ENCODE peak calls at places on chromosomes 13 and 19, in six cellular contexts. J is mesendoderm, K is IMR-90, O is trophoblast cell, R is mesenchymal stem cell, W is H9. D is an unnamed sample.

GRCh38 chr19:9456018-9456689 is 20.8 kb upstream of the ZNF266 start:
- DNase-seq in J (no peak), O (no peak), W (no peak), R (no peak), K (no peak), D (no peak)

GRCh38 chr13:53782400-53783030 is 753.9 kb downstream of the OLFM4 start:
- DNase-seq in O (peak; percentile 2), W (peak; percentile 33), R (peak; percentile 50), K (peak; percentile 17), J (peak; percentile 75), D (peak; percentile 63)

GRCh38 chr13:33312150-33312908 is 26.8 kb upstream of the STARD13 start:
- DNase-seq in R (peak; percentile 28), K (peak; percentile 37), J (peak; percentile 56), W (no peak), O (no peak), D (no peak)

GRCh38 chr19:52742516-52742915 is 7.7 kb upstream of the ZNF611 start:
- DNase-seq in R (no peak), W (no peak), O (peak; percentile 60), J (no peak), K (no peak), D (no peak)

GRCh38 chr13:111323950-111324651 is 3.7 kb downstream of the TEX29 start:
- DNase-seq in K (peak; percentile 5), W (peak; percentile 25), J (no peak), R (no peak), O (no peak), D (no peak)

GRCh38 chr13:80360298-80360827 is 19.4 kb upstream of the SPRY2 start:
- DNase-seq in W (no peak), J (no peak), K (no peak), O (no peak), R (peak; percentile 27), D (no peak)

GRCh38 chr13:33464345-33464744 is 178.8 kb upstream of the STARD13 start:
- DNase-seq in W (no peak), R (no peak), K (no peak), J (no peak), O (no peak), D (no peak)

GRCh38 chr19:35490364-35490763 is at the start of gene KRTDAP:
- DNase-seq in J (no peak), W (no peak), R (no peak), O (no peak), K (no peak), D (no peak)

GRCh38 chr13:26254583-26255102 is 714 bp downstream of the CDK8 start:
- DNase-seq in R (peak; percentile 50), K (peak; percentile 31), O (peak; percentile 67), W (peak; percentile 48), J (peak; percentile 71), D (no peak)

GRCh38 chr19:38055655-38056521 is 148.9 kb downstream of the SIPA1L3 start:
- DNase-seq in W (no peak), J (no peak), K (no peak), O (no peak), R (no peak), D (no peak)
- H2AK5ac ChIP-seq in W (no peak overlapping the region), J (no peak overlapping the region), K (peak overlapping the region; percentile 64), O (no peak overlapping the region), R (peak overlapping the region; percentile 30), D (no peak overlapping the region)

GRCh38 chr13:75454497-75454896 is 27.5 kb downstream of the TBC1D4 start:
- DNase-seq in J (no peak), R (no peak), K (no peak), W (no peak), O (no peak), D (no peak)

GRCh38 chr13:75460644-75461043 is 21.3 kb downstream of the TBC1D4 start:
- DNase-seq in W (no peak), J (no peak), O (no peak), R (no peak), K (no peak), D (no peak)

GRCh38 chr13:75455962-75456361 is 26.0 kb downstream of the TBC1D4 start:
- DNase-seq in W (no peak), R (no peak), K (no peak), J (no peak), O (no peak), D (no peak)

GRCh38 chr13:75461314-75461713 is 20.7 kb downstream of the TBC1D4 start:
- DNase-seq in R (no peak), W (no peak), J (no peak), K (peak; percentile 15), O (no peak), D (no peak)

DNA sequence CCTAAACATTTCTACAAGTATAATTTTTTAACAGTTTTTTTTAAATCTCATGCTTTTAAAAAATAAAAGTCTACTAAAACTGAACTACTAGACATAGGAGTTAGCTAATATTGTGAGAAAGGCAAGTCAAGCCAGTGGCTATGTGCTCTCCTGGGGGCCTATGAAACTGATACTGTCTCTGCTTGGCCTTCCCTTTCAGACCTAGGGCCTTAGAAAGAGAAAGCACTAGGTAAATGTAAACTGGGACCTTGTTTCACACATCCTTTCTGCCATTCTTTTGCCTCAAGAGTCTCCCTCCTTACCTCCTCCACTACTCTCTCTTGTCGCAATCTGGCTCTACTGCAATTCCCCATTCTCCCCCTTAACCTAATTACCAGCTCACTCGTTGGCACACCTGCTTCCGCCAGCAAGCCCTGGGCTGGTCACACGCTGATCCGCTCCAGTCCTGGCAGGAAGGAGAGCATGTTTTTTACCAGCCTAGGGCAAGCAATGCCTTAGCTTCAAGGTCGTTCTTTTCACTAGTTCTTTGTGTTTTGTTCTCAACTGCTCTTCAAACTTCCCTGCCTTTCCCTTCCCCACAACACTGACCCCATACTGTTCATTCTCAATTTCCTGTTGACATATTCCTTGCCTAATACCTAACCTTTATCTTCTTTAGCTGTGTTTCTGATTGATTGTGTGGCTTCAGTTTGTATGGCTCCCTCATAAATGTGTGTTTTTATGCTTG is 23.1 kb downstream of the TBC1D4 start:
- DNase-seq in W (peak; percentile 50), O (no peak), R (no peak), J (peak; percentile 29), K (no peak), D (no peak)
- H3K18ac ChIP-seq in W (no peak overlapping the region), O (no peak overlapping the region), R (no peak overlapping the region), J (no peak overlapping the region), K (no peak overlapping the region), D (no peak overlapping the region)

GRCh38 chr19:11905928-11906327 is 18.3 kb downstream of the ZNF69 start:
- DNase-seq in R (no peak), O (no peak), J (no peak), W (no peak), K (no peak), D (no peak)
- H2AK5ac ChIP-seq in R (no peak overlapping the region), O (no peak overlapping the region), J (no peak overlapping the region), W (no peak overlapping the region), K (no peak overlapping the region), D (no peak overlapping the region)

DNA sequence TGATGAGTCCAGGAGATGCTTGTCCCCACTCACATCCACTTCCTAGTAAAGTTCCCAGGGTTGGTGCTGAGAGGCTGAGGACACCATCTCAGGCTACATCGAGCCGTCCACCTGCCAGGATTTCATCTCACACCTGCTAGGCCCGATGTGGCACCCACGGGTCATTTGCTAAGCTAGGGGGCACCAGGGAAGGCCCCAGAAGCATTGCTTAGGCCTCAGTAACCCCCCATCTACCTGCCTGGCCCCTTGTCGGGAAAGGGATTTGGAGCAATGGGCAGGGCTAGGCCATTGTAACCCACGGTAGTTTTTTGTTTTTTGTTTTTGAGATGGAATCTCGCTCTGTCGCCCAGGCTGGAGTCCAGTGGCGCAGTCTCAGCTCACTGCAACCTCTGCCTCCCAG is 51.8 kb downstream of the F2RL3 start:
- DNase-seq in O (no peak), W (no peak), R (no peak), K (no peak), J (no peak), D (no peak)
- H3K18ac ChIP-seq in O (no peak overlapping the region), W (no peak overlapping the region), R (no peak overlapping the region), K (no peak overlapping the region), J (no peak overlapping the region), D (no peak overlapping the region)

GRCh38 chr19:47230122-47230920 is 678 bp downstream of the BBC3 start:
- DNase-seq in J (peak; percentile 42), R (peak; percentile 56), K (peak; percentile 18), O (no peak), W (peak; percentile 73), D (no peak)

GRCh38 chr19:47228937-47229673 is 1.9 kb downstream of the BBC3 start:
- DNase-seq in J (peak; percentile 43), R (peak; percentile 79), W (no peak), O (no peak), K (peak; percentile 61), D (no peak)

GRCh38 chr19:47230921-47231214 is at the start of gene BBC3:
- DNase-seq in W (no peak), K (no peak), R (no peak), O (no peak), J (no peak), D (no peak)

GRCh38 chr19:47228168-47228936 is 2.6 kb downstream of the BBC3 start:
- DNase-seq in W (peak; percentile 73), O (no peak), J (peak; percentile 71), K (peak; percentile 17), R (peak; percentile 63), D (no peak)

DNA sequence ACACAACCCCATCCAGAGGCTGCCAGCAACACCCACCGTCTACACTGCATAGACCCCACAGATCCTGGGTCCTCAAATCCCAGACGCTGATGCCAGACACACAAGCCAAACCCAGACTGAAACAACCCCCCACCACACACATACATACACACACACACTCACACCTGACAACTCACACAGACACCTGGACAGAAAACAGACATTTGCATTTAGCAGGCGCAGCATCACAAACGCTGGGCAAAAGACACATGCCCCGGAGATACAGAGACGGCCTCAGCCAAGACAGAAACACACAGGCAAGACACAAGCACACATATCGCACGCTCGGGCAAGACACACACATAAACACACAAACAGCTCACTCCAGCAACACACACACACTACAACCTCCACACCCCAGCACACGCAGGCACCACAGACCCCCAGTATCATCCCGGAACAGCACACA is 1.3 kb downstream of the BBC3 start:
- DNase-seq in J (peak; percentile 51), O (no peak), K (peak; percentile 37), W (no peak), R (peak; percentile 64), D (no peak)
- H2AK5ac ChIP-seq in J (no peak overlapping the region), O (peak overlapping the region; percentile 76), K (peak overlapping the region; percentile 99), W (no peak overlapping the region), R (no peak overlapping the region), D (no peak overlapping the region)